ENCODE peak calls at places on chromosomes 13 and 19, in six cellular contexts. One of them, this sample, is unnamed.

GRCh38 chr13:37681295-37682032 is 82.9 kb upstream of the POSTN start:
- DNase-seq in cardiac muscle cell: no peak
- DNase-seq in adrenal gland: no peak
- DNase-seq in psoas muscle: no peak
- DNase-seq in tibial artery: no peak
- DNase-seq in mammary epithelial cell: no peak
- DNase-seq in this sample: no peak

GRCh38 chr13:97549201-97549600 is 115.2 kb downstream of the RAP2A start:
- DNase-seq in tibial artery: no peak
- DNase-seq in cardiac muscle cell: no peak
- DNase-seq in adrenal gland: no peak
- DNase-seq in psoas muscle: no peak
- DNase-seq in mammary epithelial cell: no peak
- DNase-seq in this sample: no peak

GRCh38 chr13:104315606-104316005 is 1249.4 kb upstream of the SLC10A2 start:
- DNase-seq in tibial artery: no peak
- DNase-seq in psoas muscle: no peak
- DNase-seq in cardiac muscle cell: no peak
- DNase-seq in adrenal gland: no peak
- DNase-seq in mammary epithelial cell: peak; percentile 84
- DNase-seq in this sample: no peak

GRCh38 chr13:110575322-110576069 is 14.0 kb upstream of the RAB20 start:
- DNase-seq in psoas muscle: peak; percentile 63
- DNase-seq in adrenal gland: peak; percentile 78
- DNase-seq in cardiac muscle cell: peak; percentile 11
- DNase-seq in tibial artery: no peak
- DNase-seq in mammary epithelial cell: no peak
- DNase-seq in this sample: peak; percentile 60

GRCh38 chr13:29474991-29475390 is 120.5 kb downstream of the SLC7A1 start:
- DNase-seq in tibial artery: no peak
- DNase-seq in cardiac muscle cell: no peak
- DNase-seq in adrenal gland: no peak
- DNase-seq in psoas muscle: no peak
- DNase-seq in mammary epithelial cell: no peak
- DNase-seq in this sample: no peak

GRCh38 chr13:32256243-32256642 is 58.9 kb downstream of the ZAR1L start:
- DNase-seq in cardiac muscle cell: no peak
- DNase-seq in psoas muscle: no peak
- DNase-seq in tibial artery: no peak
- DNase-seq in mammary epithelial cell: no peak
- DNase-seq in adrenal gland: no peak
- DNase-seq in this sample: no peak

GRCh38 chr13:105342421-105342820 is 1193.0 kb downstream of the EFNB2 start:
- DNase-seq in adrenal gland: no peak
- DNase-seq in tibial artery: no peak
- DNase-seq in mammary epithelial cell: no peak
- DNase-seq in cardiac muscle cell: no peak
- DNase-seq in psoas muscle: no peak
- DNase-seq in this sample: no peak

GRCh38 chr13:110107568-110108347 is 199.2 kb downstream of the COL4A1 start:
- DNase-seq in mammary epithelial cell: no peak
- DNase-seq in adrenal gland: no peak
- DNase-seq in tibial artery: no peak
- DNase-seq in cardiac muscle cell: no peak
- DNase-seq in psoas muscle: no peak
- DNase-seq in this sample: no peak

GRCh38 chr13:38262211-38262610 is 87.4 kb upstream of the UFM1 start:
- DNase-seq in psoas muscle: no peak
- DNase-seq in adrenal gland: no peak
- DNase-seq in cardiac muscle cell: no peak
- DNase-seq in tibial artery: no peak
- DNase-seq in mammary epithelial cell: no peak
- DNase-seq in this sample: no peak

GRCh38 chr13:93708323-93709075 is 481.9 kb downstream of the GPC6 start:
- DNase-seq in mammary epithelial cell: no peak
- DNase-seq in cardiac muscle cell: no peak
- DNase-seq in psoas muscle: no peak
- DNase-seq in adrenal gland: no peak
- DNase-seq in tibial artery: no peak
- DNase-seq in this sample: no peak

GRCh38 chr19:33293255-33294057 is 8.9 kb downstream of the CEBPA start:
- DNase-seq in psoas muscle: peak; percentile 68
- DNase-seq in cardiac muscle cell: no peak
- DNase-seq in mammary epithelial cell: peak; percentile 78
- DNase-seq in tibial artery: no peak
- DNase-seq in adrenal gland: no peak
- DNase-seq in this sample: no peak

GRCh38 chr19:49560358-49560900 is 19.9 kb downstream of the NOSIP start:
- DNase-seq in adrenal gland: no peak
- DNase-seq in tibial artery: peak; percentile 72
- DNase-seq in mammary epithelial cell: no peak
- DNase-seq in cardiac muscle cell: no peak
- DNase-seq in psoas muscle: peak; percentile 78
- DNase-seq in this sample: peak; percentile 75

GRCh38 chr13:80408270-80408669 is 67.3 kb upstream of the SPRY2 start:
- DNase-seq in tibial artery: no peak
- DNase-seq in adrenal gland: no peak
- DNase-seq in cardiac muscle cell: no peak
- DNase-seq in mammary epithelial cell: no peak
- DNase-seq in psoas muscle: no peak
- DNase-seq in this sample: no peak
- H3K27ac ChIP-seq in tibial artery: no peak overlapping the region
- H3K27ac ChIP-seq in adrenal gland: no peak overlapping the region
- H3K27ac ChIP-seq in cardiac muscle cell: no peak overlapping the region
- H3K27ac ChIP-seq in mammary epithelial cell: no peak overlapping the region
- H3K27ac ChIP-seq in psoas muscle: no peak overlapping the region
- H3K27ac ChIP-seq in this sample: no peak overlapping the region

GRCh38 chr13:47420012-47420411 is 523.2 kb upstream of the HTR2A start:
- DNase-seq in psoas muscle: no peak
- DNase-seq in adrenal gland: no peak
- DNase-seq in tibial artery: no peak
- DNase-seq in cardiac muscle cell: no peak
- DNase-seq in mammary epithelial cell: no peak
- DNase-seq in this sample: no peak
- TF ChIP-seq CTCF in psoas muscle: peak; percentile 16
- TF ChIP-seq CTCF in adrenal gland: no peak
- TF ChIP-seq CTCF in tibial artery: no peak
- TF ChIP-seq CTCF in cardiac muscle cell: no peak
- TF ChIP-seq CTCF in mammary epithelial cell: peak; percentile 51
- TF ChIP-seq CTCF in this sample: no peak

GRCh38 chr19:1091544-1092175 is 3.5 kb downstream of the POLR2E start:
- DNase-seq in cardiac muscle cell: no peak
- DNase-seq in psoas muscle: no peak
- DNase-seq in tibial artery: no peak
- DNase-seq in mammary epithelial cell: no peak
- DNase-seq in adrenal gland: no peak
- DNase-seq in this sample: no peak

GRCh38 chr19:1093811-1094553 is 1.2 kb downstream of the POLR2E start:
- DNase-seq in cardiac muscle cell: no peak
- DNase-seq in tibial artery: no peak
- DNase-seq in adrenal gland: no peak
- DNase-seq in psoas muscle: peak; percentile 57
- DNase-seq in mammary epithelial cell: no peak
- DNase-seq in this sample: no peak

GRCh38 chr19:1094655-1094977 is 559 bp downstream of the POLR2E start:
- DNase-seq in adrenal gland: no peak
- DNase-seq in cardiac muscle cell: no peak
- DNase-seq in mammary epithelial cell: no peak
- DNase-seq in psoas muscle: peak; percentile 53
- DNase-seq in tibial artery: no peak
- DNase-seq in this sample: no peak

GRCh38 chr19:1094978-1095701 is at the start of gene POLR2E:
- DNase-seq in cardiac muscle cell: peak; percentile 99
- DNase-seq in mammary epithelial cell: peak; percentile 95
- DNase-seq in adrenal gland: peak; percentile 99
- DNase-seq in tibial artery: peak; percentile 99
- DNase-seq in psoas muscle: peak; percentile 100
- DNase-seq in this sample: peak; percentile 97

DNA sequence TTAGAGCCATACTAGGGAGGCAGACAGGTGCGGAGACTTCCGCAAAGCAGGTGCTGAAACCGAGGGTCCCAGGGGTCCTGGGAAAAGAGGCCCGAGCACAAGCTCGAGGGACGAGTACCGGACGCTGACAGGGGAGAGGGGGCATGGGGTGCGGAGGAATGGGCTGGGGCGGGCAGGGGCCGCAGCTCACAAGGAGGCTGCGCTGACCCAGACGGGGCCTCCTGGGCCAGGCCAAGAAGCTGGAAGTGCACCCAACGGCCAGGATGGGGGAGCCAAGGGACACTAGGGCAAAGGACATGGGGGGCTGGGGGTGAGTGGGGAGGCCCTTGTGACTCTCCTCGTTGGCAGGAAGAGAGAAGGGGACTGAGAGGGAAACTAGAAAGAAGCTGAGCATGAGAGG is 1.8 kb downstream of the POLR2E start:
- DNase-seq in adrenal gland: no peak
- DNase-seq in cardiac muscle cell: no peak
- DNase-seq in tibial artery: no peak
- DNase-seq in psoas muscle: no peak
- DNase-seq in mammary epithelial cell: no peak
- DNase-seq in this sample: no peak
- H3K4me3 ChIP-seq in adrenal gland: no peak overlapping the region
- H3K4me3 ChIP-seq in cardiac muscle cell: no peak overlapping the region
- H3K4me3 ChIP-seq in tibial artery: no peak overlapping the region
- H3K4me3 ChIP-seq in psoas muscle: peak overlapping the region; percentile 78
- H3K4me3 ChIP-seq in mammary epithelial cell: no peak overlapping the region
- H3K4me3 ChIP-seq in this sample: peak overlapping the region; percentile 94

GRCh38 chr19:52007805-52008557 is at the start of gene ZNF615:
- DNase-seq in cardiac muscle cell: peak; percentile 91
- DNase-seq in mammary epithelial cell: peak; percentile 77
- DNase-seq in adrenal gland: peak; percentile 92
- DNase-seq in tibial artery: peak; percentile 92
- DNase-seq in psoas muscle: peak; percentile 92
- DNase-seq in this sample: peak; percentile 90
- H3K27ac ChIP-seq in cardiac muscle cell: peak within 1 kb of the TSS; percentile 67
- H3K27ac ChIP-seq in mammary epithelial cell: peak within 1 kb of the TSS; percentile 57
- H3K27ac ChIP-seq in adrenal gland: peak within 1 kb of the TSS; percentile 54
- H3K27ac ChIP-seq in tibial artery: peak within 1 kb of the TSS; percentile 89
- H3K27ac ChIP-seq in psoas muscle: peak within 1 kb of the TSS; percentile 86
- H3K27ac ChIP-seq in this sample: peak within 1 kb of the TSS; percentile 88

GRCh38 chr13:99580500-99581268 is 79.4 kb downstream of the TM9SF2 start:
- DNase-seq in cardiac muscle cell: no peak
- DNase-seq in psoas muscle: no peak
- DNase-seq in adrenal gland: no peak
- DNase-seq in mammary epithelial cell: no peak
- DNase-seq in tibial artery: no peak
- DNase-seq in this sample: no peak

GRCh38 chr13:99572921-99573320 is 71.6 kb downstream of the TM9SF2 start:
- DNase-seq in tibial artery: no peak
- DNase-seq in cardiac muscle cell: no peak
- DNase-seq in mammary epithelial cell: no peak
- DNase-seq in psoas muscle: no peak
- DNase-seq in adrenal gland: no peak
- DNase-seq in this sample: no peak

GRCh38 chr13:99582511-99582910 is 81.2 kb downstream of the TM9SF2 start:
- DNase-seq in tibial artery: no peak
- DNase-seq in mammary epithelial cell: no peak
- DNase-seq in adrenal gland: no peak
- DNase-seq in cardiac muscle cell: no peak
- DNase-seq in psoas muscle: no peak
- DNase-seq in this sample: no peak

GRCh38 chr13:99575376-99575775 is 74.1 kb downstream of the TM9SF2 start:
- DNase-seq in tibial artery: no peak
- DNase-seq in cardiac muscle cell: no peak
- DNase-seq in adrenal gland: no peak
- DNase-seq in psoas muscle: no peak
- DNase-seq in mammary epithelial cell: no peak
- DNase-seq in this sample: no peak

GRCh38 chr13:99577934-99578917 is 77.0 kb downstream of the TM9SF2 start:
- DNase-seq in cardiac muscle cell: no peak
- DNase-seq in mammary epithelial cell: no peak
- DNase-seq in psoas muscle: no peak
- DNase-seq in adrenal gland: peak; percentile 41
- DNase-seq in tibial artery: no peak
- DNase-seq in this sample: no peak
- TF ChIP-seq CTCF in cardiac muscle cell: peak; percentile 36
- TF ChIP-seq CTCF in mammary epithelial cell: peak; percentile 35
- TF ChIP-seq CTCF in psoas muscle: no peak
- TF ChIP-seq CTCF in adrenal gland: peak; percentile 36
- TF ChIP-seq CTCF in tibial artery: peak; percentile 40
- TF ChIP-seq CTCF in this sample: no peak

DNA sequence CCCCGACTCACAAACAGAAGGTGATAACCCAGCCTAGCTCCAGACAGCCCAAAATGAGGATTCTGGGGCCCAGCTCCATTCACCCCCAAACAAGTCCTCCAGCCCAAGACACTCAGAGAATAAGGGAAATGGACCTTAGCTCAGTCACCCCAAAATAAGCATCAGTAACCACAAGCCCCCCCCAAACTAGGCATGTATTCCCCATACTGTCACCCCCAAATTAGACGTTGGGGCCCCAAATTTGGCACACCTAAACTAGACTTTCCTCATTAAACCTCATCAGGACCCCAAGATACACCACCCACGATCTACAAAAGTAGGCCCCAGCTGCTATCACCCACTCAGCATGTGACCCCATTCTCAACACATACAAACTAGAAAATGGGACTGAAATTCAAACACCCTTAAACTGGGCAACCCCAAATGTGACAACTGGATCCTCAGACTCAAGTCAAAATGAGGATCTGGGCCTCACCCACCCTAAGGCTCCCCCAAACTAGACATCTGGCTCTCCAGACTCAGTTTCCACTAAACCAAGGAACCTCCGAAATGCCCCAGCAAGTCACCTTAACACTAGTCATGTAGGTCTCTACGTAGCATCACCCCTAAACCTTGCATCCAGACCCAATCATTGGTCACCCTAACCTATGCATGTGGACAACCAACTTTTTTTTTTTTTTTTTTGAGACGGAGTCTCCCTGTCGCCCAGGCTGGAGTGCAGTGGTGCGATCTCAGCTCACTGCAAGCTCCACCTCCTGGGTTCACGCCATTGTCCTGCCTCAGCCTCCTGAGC is 13.4 kb upstream of the ERFL start:
- DNase-seq in cardiac muscle cell: no peak
- DNase-seq in psoas muscle: no peak
- DNase-seq in adrenal gland: no peak
- DNase-seq in tibial artery: no peak
- DNase-seq in mammary epithelial cell: no peak
- DNase-seq in this sample: no peak
- H3K4me3 ChIP-seq in cardiac muscle cell: no peak overlapping the region
- H3K4me3 ChIP-seq in psoas muscle: no peak overlapping the region
- H3K4me3 ChIP-seq in adrenal gland: no peak overlapping the region
- H3K4me3 ChIP-seq in tibial artery: no peak overlapping the region
- H3K4me3 ChIP-seq in mammary epithelial cell: no peak overlapping the region
- H3K4me3 ChIP-seq in this sample: no peak overlapping the region